ENCODE peak calls at places on chromosomes 12 and 14, in five cellular contexts. F, W, X, C and Q are unnamed samples.

GRCh38 chr12:58326534-58326933 is 385.2 kb downstream of the ATP23 start:
- DNase-seq in F (no peak), W (no peak), X (no peak), C (no peak), Q (no peak)

GRCh38 chr12:94637714-94638113 is 12.6 kb downstream of the TMCC3 start:
- DNase-seq in F (no peak), W (no peak), X (no peak), C (no peak), Q (no peak)

GRCh38 chr12:120884644-120885043 is 19.5 kb downstream of the SPPL3 start:
- DNase-seq in F (no peak), W (no peak), X (no peak), C (no peak), Q (no peak)

GRCh38 chr12:57404966-57405640 is 25.7 kb downstream of the R3HDM2 start:
- DNase-seq in F (no peak), W (no peak), X (no peak), C (no peak), Q (no peak)

GRCh38 chr14:54651018-54651351 is 84.1 kb downstream of the SAMD4A start:
- DNase-seq in F (no peak), W (no peak), X (no peak), C (peak; percentile 78), Q (no peak)

GRCh38 chr12:46357438-46358324 is 14.9 kb downstream of the SLC38A2 start:
- DNase-seq in F (no peak), W (peak; percentile 93), X (no peak), C (peak; percentile 85), Q (peak; percentile 92)

GRCh38 chr12:102119674-102120563 is at the start of the genes NUP37 and PARPBP:
- DNase-seq in F (peak; percentile 92), W (peak; percentile 81), X (peak; percentile 90), C (peak; percentile 91), Q (peak; percentile 93)

GRCh38 chr14:73753043-73753886 is 39.1 kb upstream of the PNMA1 start:
- DNase-seq in F (no peak), W (no peak), X (no peak), C (peak; percentile 66), Q (no peak)

GRCh38 chr12:16962889-16963288 is 356.9 kb upstream of the LMO3 start:
- DNase-seq in F (no peak), W (no peak), X (no peak), C (no peak), Q (no peak)

GRCh38 chr12:54304187-54304810 is 3.5 kb upstream of the NFE2 start:
- DNase-seq in F (peak; percentile 93), W (no peak), X (peak; percentile 47), C (peak; percentile 55), Q (no peak)

GRCh38 chr12:27333311-27334009 is 824 bp downstream of the BMAL2 start:
- DNase-seq in F (peak; percentile 64), W (no peak), X (no peak), C (peak; percentile 47), Q (peak; percentile 44)

GRCh38 chr14:90551070-90551704 is 154.4 kb downstream of the CALM1 start:
- DNase-seq in F (no peak), W (peak; percentile 49), X (no peak), C (peak; percentile 13), Q (peak; percentile 11)

GRCh38 chr12:108772247-108772646 is 40.9 kb upstream of the CORO1C start:
- DNase-seq in F (no peak), W (no peak), X (no peak), C (no peak), Q (peak; percentile 14)

GRCh38 chr12:124024263-124024678 is 51.3 kb downstream of the ZNF664 start:
- DNase-seq in F (no peak), W (no peak), X (no peak), C (no peak), Q (no peak)

GRCh38 chr14:101947577-101947903 is 16.8 kb upstream of the DYNC1H1 start:
- DNase-seq in F (no peak), W (no peak), X (no peak), C (no peak), Q (no peak)

GRCh38 chr14:78232666-78233065 is 62.5 kb downstream of the NRXN3 start:
- DNase-seq in F (no peak), W (no peak), X (no peak), C (no peak), Q (no peak)

GRCh38 chr12:79982371-79983062 is 47.6 kb upstream of the PPP1R12A start:
- DNase-seq in F (no peak), W (no peak), X (no peak), C (no peak), Q (no peak)

GRCh38 chr14:100239200-100239839 is 376 bp downstream of the YY1 start:
- DNase-seq in F (peak; percentile 60), W (no peak), X (peak; percentile 15), C (no peak), Q (no peak)

GRCh38 chr12:50642755-50643154 is 121.1 kb upstream of the ATF1 start:
- DNase-seq in F (no peak), W (no peak), X (no peak), C (no peak), Q (peak; percentile 78)

GRCh38 chr14:58712357-58712756 is 74.6 kb downstream of the DACT1 start:
- DNase-seq in F (no peak), W (peak; percentile 33), X (no peak), C (peak; percentile 30), Q (no peak)

GRCh38 chr12:13022737-13023370 is 21.3 kb upstream of the FAM234B start:
- DNase-seq in F (no peak), W (peak; percentile 51), X (no peak), C (no peak), Q (no peak)

GRCh38 chr12:69653703-69654102 is 43.0 kb upstream of the LRRC10 start:
- DNase-seq in F (no peak), W (peak; percentile 43), X (no peak), C (peak; percentile 40), Q (no peak)

GRCh38 chr12:52155048-52155868 is 36.6 kb downstream of the KRT80 start:
- DNase-seq in F (no peak), W (no peak), X (no peak), C (peak; percentile 77), Q (peak; percentile 92)

GRCh38 chr12:56645201-56645716 is 525 bp downstream of the ATP5F1B start:
- DNase-seq in F (no peak), W (no peak), X (peak; percentile 22), C (peak; percentile 22), Q (no peak)

GRCh38 chr12:69467400-69467799 is 2.8 kb upstream of the FRS2 start:
- DNase-seq in F (no peak), W (no peak), X (no peak), C (no peak), Q (no peak)

GRCh38 chr12:33296529-33296928 is 143.1 kb downstream of the SYT10 start:
- DNase-seq in F (no peak), W (no peak), X (no peak), C (no peak), Q (no peak)

GRCh38 chr14:76920572-76921175 is 94.5 kb downstream of the LRRC74A start:
- DNase-seq in F (no peak), W (no peak), X (no peak), C (peak; percentile 54), Q (no peak)
- H3K4me1 ChIP-seq in F (peaks cover 58% of the 10 kb centered on the region), W (peaks cover 50% of the 10 kb centered on the region), X (peaks cover 40% of the 10 kb centered on the region), C (peaks cover 72% of the 10 kb centered on the region), Q (peaks cover 24% of the 10 kb centered on the region)

GRCh38 chr14:93705513-93706156 is 82.7 kb downstream of the PRIMA1 start:
- DNase-seq in F (no peak), W (no peak), X (no peak), C (no peak), Q (no peak)
- H3K27me3 ChIP-seq in F (no peaks in the 10 kb centered on the region), W (no peaks in the 10 kb centered on the region), X (no peaks in the 10 kb centered on the region), C (no peaks in the 10 kb centered on the region), Q (no peaks in the 10 kb centered on the region)

GRCh38 chr14:74754157-74754556 is 9.0 kb upstream of the YLPM1 start:
- DNase-seq in F (no peak), W (peak; percentile 13), X (no peak), C (peak; percentile 12), Q (no peak)
- H3K4me1 ChIP-seq in F (no peaks in the 10 kb centered on the region), W (peaks cover 2% of the 10 kb centered on the region), X (no peaks in the 10 kb centered on the region), C (no peaks in the 10 kb centered on the region), Q (no peaks in the 10 kb centered on the region)

GRCh38 chr14:24422261-24422660 is 7.2 kb downstream of the CBLN3 start:
- DNase-seq in F (no peak), W (no peak), X (no peak), C (no peak), Q (no peak)
- H3K27me3 ChIP-seq in F (no peaks in the 10 kb centered on the region), W (peaks cover 29% of the 10 kb centered on the region), X (no peaks in the 10 kb centered on the region), C (peaks cover 24% of the 10 kb centered on the region), Q (no peaks in the 10 kb centered on the region)